ENCODE peak calls at places on chromosomes 11 and 22, in ten cellular contexts. One of them, this sample, is unnamed.

GRCh38 chr22:31646186-31647019 is 15.6 kb downstream of the PISD start:
- DNase-seq in NCI-H774: no peak
- DNase-seq in activated T-helper 1 cell treated with Interleukin-2 at 50 U/mL for 16 hours: no peak
- DNase-seq in posterior vena cava: no peak
- DNase-seq in NCI-H2227 treated with DMSO at 0.1 percent for 48 hours: no peak
- DNase-seq in cardiac fibroblast: peak; percentile 95
- DNase-seq in RPMI7951: peak; percentile 86
- DNase-seq in hippocampal formation: no peak
- DNase-seq in mesothelial cell of epicardium: no peak
- DNase-seq in T-helper 17 cell: no peak
- DNase-seq in this sample: peak; percentile 88

GRCh38 chr11:14446701-14447169 is 52.9 kb downstream of the COPB1 start:
- DNase-seq in cardiac fibroblast: no peak
- DNase-seq in hippocampal formation: no peak
- DNase-seq in NCI-H774: no peak
- DNase-seq in activated T-helper 1 cell treated with Interleukin-2 at 50 U/mL for 16 hours: no peak
- DNase-seq in RPMI7951: peak; percentile 36
- DNase-seq in NCI-H2227 treated with DMSO at 0.1 percent for 48 hours: no peak
- DNase-seq in mesothelial cell of epicardium: no peak
- DNase-seq in T-helper 17 cell: no peak
- DNase-seq in posterior vena cava: no peak
- DNase-seq in this sample: no peak

GRCh38 chr22:17100621-17101020 is 15.8 kb downstream of the IL17RA start:
- DNase-seq in mesothelial cell of epicardium: no peak
- DNase-seq in posterior vena cava: peak; percentile 44
- DNase-seq in RPMI7951: no peak
- DNase-seq in activated T-helper 1 cell treated with Interleukin-2 at 50 U/mL for 16 hours: no peak
- DNase-seq in T-helper 17 cell: no peak
- DNase-seq in hippocampal formation: no peak
- DNase-seq in NCI-H774: no peak
- DNase-seq in NCI-H2227 treated with DMSO at 0.1 percent for 48 hours: no peak
- DNase-seq in cardiac fibroblast: no peak
- DNase-seq in this sample: no peak

GRCh38 chr22:23557467-23557866 is 22.6 kb downstream of the IGLL1 start:
- DNase-seq in NCI-H774: no peak
- DNase-seq in hippocampal formation: no peak
- DNase-seq in mesothelial cell of epicardium: no peak
- DNase-seq in cardiac fibroblast: no peak
- DNase-seq in RPMI7951: no peak
- DNase-seq in NCI-H2227 treated with DMSO at 0.1 percent for 48 hours: no peak
- DNase-seq in activated T-helper 1 cell treated with Interleukin-2 at 50 U/mL for 16 hours: no peak
- DNase-seq in T-helper 17 cell: no peak
- DNase-seq in posterior vena cava: no peak
- DNase-seq in this sample: no peak

GRCh38 chr11:69018924-69019323 is 5.9 kb upstream of the MRGPRF start:
- DNase-seq in T-helper 17 cell: no peak
- DNase-seq in mesothelial cell of epicardium: no peak
- DNase-seq in NCI-H774: no peak
- DNase-seq in RPMI7951: peak; percentile 20
- DNase-seq in posterior vena cava: peak; percentile 87
- DNase-seq in activated T-helper 1 cell treated with Interleukin-2 at 50 U/mL for 16 hours: no peak
- DNase-seq in hippocampal formation: no peak
- DNase-seq in NCI-H2227 treated with DMSO at 0.1 percent for 48 hours: no peak
- DNase-seq in cardiac fibroblast: peak; percentile 54
- DNase-seq in this sample: peak; percentile 71

GRCh38 chr11:103031834-103032233 is 60.1 kb downstream of the DCUN1D5 start:
- DNase-seq in activated T-helper 1 cell treated with Interleukin-2 at 50 U/mL for 16 hours: no peak
- DNase-seq in NCI-H774: no peak
- DNase-seq in NCI-H2227 treated with DMSO at 0.1 percent for 48 hours: no peak
- DNase-seq in hippocampal formation: no peak
- DNase-seq in T-helper 17 cell: no peak
- DNase-seq in mesothelial cell of epicardium: no peak
- DNase-seq in RPMI7951: no peak
- DNase-seq in posterior vena cava: no peak
- DNase-seq in cardiac fibroblast: no peak
- DNase-seq in this sample: no peak

GRCh38 chr11:85137597-85137996 is 489.5 kb downstream of the DLG2 start:
- DNase-seq in hippocampal formation: no peak
- DNase-seq in NCI-H774: peak; percentile 65
- DNase-seq in T-helper 17 cell: no peak
- DNase-seq in NCI-H2227 treated with DMSO at 0.1 percent for 48 hours: no peak
- DNase-seq in mesothelial cell of epicardium: no peak
- DNase-seq in RPMI7951: no peak
- DNase-seq in activated T-helper 1 cell treated with Interleukin-2 at 50 U/mL for 16 hours: no peak
- DNase-seq in cardiac fibroblast: no peak
- DNase-seq in posterior vena cava: no peak
- DNase-seq in this sample: no peak

GRCh38 chr22:37996079-37996478 is 11.7 kb upstream of the SOX10 start:
- DNase-seq in NCI-H774: no peak
- DNase-seq in cardiac fibroblast: no peak
- DNase-seq in RPMI7951: peak; percentile 41
- DNase-seq in posterior vena cava: no peak
- DNase-seq in activated T-helper 1 cell treated with Interleukin-2 at 50 U/mL for 16 hours: no peak
- DNase-seq in T-helper 17 cell: no peak
- DNase-seq in mesothelial cell of epicardium: no peak
- DNase-seq in hippocampal formation: no peak
- DNase-seq in NCI-H2227 treated with DMSO at 0.1 percent for 48 hours: no peak
- DNase-seq in this sample: no peak

GRCh38 chr22:20987375-20987774 is 5.3 kb downstream of the LZTR1 start:
- DNase-seq in hippocampal formation: no peak
- DNase-seq in mesothelial cell of epicardium: no peak
- DNase-seq in activated T-helper 1 cell treated with Interleukin-2 at 50 U/mL for 16 hours: no peak
- DNase-seq in posterior vena cava: no peak
- DNase-seq in T-helper 17 cell: no peak
- DNase-seq in NCI-H774: no peak
- DNase-seq in cardiac fibroblast: no peak
- DNase-seq in NCI-H2227 treated with DMSO at 0.1 percent for 48 hours: no peak
- DNase-seq in RPMI7951: no peak
- DNase-seq in this sample: no peak

GRCh38 chr11:17985517-17985916 is 27.3 kb downstream of the SERGEF start:
- DNase-seq in cardiac fibroblast: peak; percentile 49
- DNase-seq in mesothelial cell of epicardium: no peak
- DNase-seq in T-helper 17 cell: no peak
- DNase-seq in posterior vena cava: no peak
- DNase-seq in NCI-H774: no peak
- DNase-seq in RPMI7951: peak; percentile 8
- DNase-seq in NCI-H2227 treated with DMSO at 0.1 percent for 48 hours: no peak
- DNase-seq in hippocampal formation: no peak
- DNase-seq in activated T-helper 1 cell treated with Interleukin-2 at 50 U/mL for 16 hours: no peak
- DNase-seq in this sample: peak; percentile 25

GRCh38 chr22:35995772-35996171 is 32.9 kb downstream of the RBFOX2 start:
- DNase-seq in activated T-helper 1 cell treated with Interleukin-2 at 50 U/mL for 16 hours: no peak
- DNase-seq in posterior vena cava: peak; percentile 90
- DNase-seq in RPMI7951: peak; percentile 94
- DNase-seq in T-helper 17 cell: no peak
- DNase-seq in NCI-H2227 treated with DMSO at 0.1 percent for 48 hours: no peak
- DNase-seq in hippocampal formation: no peak
- DNase-seq in cardiac fibroblast: peak; percentile 97
- DNase-seq in mesothelial cell of epicardium: no peak
- DNase-seq in NCI-H774: no peak
- DNase-seq in this sample: peak; percentile 87

GRCh38 chr11:57800444-57801184 is 39.0 kb downstream of the CTNND1 start:
- DNase-seq in T-helper 17 cell: no peak
- DNase-seq in NCI-H2227 treated with DMSO at 0.1 percent for 48 hours: peak; percentile 87
- DNase-seq in NCI-H774: peak; percentile 89
- DNase-seq in cardiac fibroblast: peak; percentile 79
- DNase-seq in RPMI7951: peak; percentile 73
- DNase-seq in activated T-helper 1 cell treated with Interleukin-2 at 50 U/mL for 16 hours: no peak
- DNase-seq in posterior vena cava: no peak
- DNase-seq in mesothelial cell of epicardium: no peak
- DNase-seq in hippocampal formation: peak; percentile 94
- DNase-seq in this sample: peak; percentile 56

GRCh38 chr11:101129203-101129943 is at the start of gene PGR:
- DNase-seq in RPMI7951: peak; percentile 4
- DNase-seq in activated T-helper 1 cell treated with Interleukin-2 at 50 U/mL for 16 hours: no peak
- DNase-seq in NCI-H2227 treated with DMSO at 0.1 percent for 48 hours: no peak
- DNase-seq in cardiac fibroblast: no peak
- DNase-seq in hippocampal formation: no peak
- DNase-seq in NCI-H774: peak; percentile 46
- DNase-seq in T-helper 17 cell: no peak
- DNase-seq in mesothelial cell of epicardium: no peak
- DNase-seq in posterior vena cava: peak; percentile 76
- DNase-seq in this sample: peak; percentile 23

GRCh38 chr22:43183496-43184263 is 3.3 kb downstream of the TTLL12 start:
- DNase-seq in mesothelial cell of epicardium: no peak
- DNase-seq in T-helper 17 cell: no peak
- DNase-seq in cardiac fibroblast: peak; percentile 44
- DNase-seq in RPMI7951: peak; percentile 17
- DNase-seq in activated T-helper 1 cell treated with Interleukin-2 at 50 U/mL for 16 hours: no peak
- DNase-seq in hippocampal formation: no peak
- DNase-seq in NCI-H2227 treated with DMSO at 0.1 percent for 48 hours: no peak
- DNase-seq in posterior vena cava: no peak
- DNase-seq in NCI-H774: no peak
- DNase-seq in this sample: no peak

GRCh38 chr11:15629690-15630321 is 515.1 kb downstream of the INSC start:
- DNase-seq in cardiac fibroblast: no peak
- DNase-seq in NCI-H2227 treated with DMSO at 0.1 percent for 48 hours: no peak
- DNase-seq in hippocampal formation: no peak
- DNase-seq in RPMI7951: no peak
- DNase-seq in T-helper 17 cell: no peak
- DNase-seq in activated T-helper 1 cell treated with Interleukin-2 at 50 U/mL for 16 hours: no peak
- DNase-seq in posterior vena cava: no peak
- DNase-seq in NCI-H774: peak; percentile 32
- DNase-seq in mesothelial cell of epicardium: no peak
- DNase-seq in this sample: no peak

GRCh38 chr11:86064236-86064803 is 4.6 kb downstream of the PICALM start:
- DNase-seq in hippocampal formation: no peak
- DNase-seq in RPMI7951: no peak
- DNase-seq in posterior vena cava: no peak
- DNase-seq in cardiac fibroblast: no peak
- DNase-seq in mesothelial cell of epicardium: no peak
- DNase-seq in NCI-H774: no peak
- DNase-seq in activated T-helper 1 cell treated with Interleukin-2 at 50 U/mL for 16 hours: no peak
- DNase-seq in NCI-H2227 treated with DMSO at 0.1 percent for 48 hours: no peak
- DNase-seq in T-helper 17 cell: no peak
- DNase-seq in this sample: no peak

GRCh38 chr11:29713831-29714320 is 303.0 kb downstream of the KCNA4 start:
- DNase-seq in NCI-H2227 treated with DMSO at 0.1 percent for 48 hours: no peak
- DNase-seq in NCI-H774: no peak
- DNase-seq in mesothelial cell of epicardium: no peak
- DNase-seq in RPMI7951: no peak
- DNase-seq in cardiac fibroblast: no peak
- DNase-seq in activated T-helper 1 cell treated with Interleukin-2 at 50 U/mL for 16 hours: no peak
- DNase-seq in hippocampal formation: no peak
- DNase-seq in T-helper 17 cell: no peak
- DNase-seq in posterior vena cava: no peak
- DNase-seq in this sample: no peak

GRCh38 chr22:46737105-46737975 is 712 bp downstream of the CERK start:
- DNase-seq in T-helper 17 cell: no peak
- DNase-seq in activated T-helper 1 cell treated with Interleukin-2 at 50 U/mL for 16 hours: peak; percentile 23
- DNase-seq in NCI-H2227 treated with DMSO at 0.1 percent for 48 hours: no peak
- DNase-seq in mesothelial cell of epicardium: peak; percentile 27
- DNase-seq in hippocampal formation: no peak
- DNase-seq in NCI-H774: no peak
- DNase-seq in RPMI7951: peak; percentile 27
- DNase-seq in cardiac fibroblast: peak; percentile 33
- DNase-seq in posterior vena cava: no peak
- DNase-seq in this sample: no peak

GRCh38 chr11:503179-503981 is 3.7 kb downstream of the RNH1 start:
- DNase-seq in activated T-helper 1 cell treated with Interleukin-2 at 50 U/mL for 16 hours: no peak
- DNase-seq in hippocampal formation: peak; percentile 56
- DNase-seq in mesothelial cell of epicardium: no peak
- DNase-seq in posterior vena cava: peak; percentile 89
- DNase-seq in T-helper 17 cell: no peak
- DNase-seq in NCI-H774: no peak
- DNase-seq in NCI-H2227 treated with DMSO at 0.1 percent for 48 hours: no peak
- DNase-seq in RPMI7951: peak; percentile 6
- DNase-seq in cardiac fibroblast: peak; percentile 86
- DNase-seq in this sample: peak; percentile 65

GRCh38 chr11:61447601-61448551 is 18.0 kb downstream of the SDHAF2 start:
- DNase-seq in cardiac fibroblast: no peak
- DNase-seq in T-helper 17 cell: no peak
- DNase-seq in NCI-H2227 treated with DMSO at 0.1 percent for 48 hours: no peak
- DNase-seq in hippocampal formation: peak; percentile 24
- DNase-seq in activated T-helper 1 cell treated with Interleukin-2 at 50 U/mL for 16 hours: no peak
- DNase-seq in NCI-H774: no peak
- DNase-seq in mesothelial cell of epicardium: no peak
- DNase-seq in RPMI7951: no peak
- DNase-seq in posterior vena cava: no peak
- DNase-seq in this sample: no peak

This sample was measured in AG08396.